ENCODE peak calls at places on chromosome 19, in six cellular contexts. T is NCI-H1105, H is mucosa of gallbladder, B is SW 1271, A is NCI-H524, M is M059J. P is an unnamed sample.

GRCh38 chr19:46732172-46732938 is 13.5 kb upstream of the FKRP start:
- DNase-seq in T (no peak), H (no peak), B (no peak), A (no peak), M (peak; percentile 73), P (no peak)

GRCh38 chr19:1851581-1852293 is 3.5 kb upstream of the REXO1 start:
- DNase-seq in T (no peak), H (no peak), B (no peak), A (no peak), M (no peak), P (no peak)

GRCh38 chr19:7460562-7460966 is 28.3 kb downstream of the PEX11G start:
- DNase-seq in T (no peak), H (no peak), B (peak; percentile 61), A (no peak), M (peak; percentile 93), P (no peak)

GRCh38 chr19:17109962-17110598 is 34.5 kb downstream of the MYO9B start:
- DNase-seq in T (no peak), H (peak; percentile 54), B (no peak), A (no peak), M (no peak), P (no peak)

GRCh38 chr19:1457031-1457739 is 7.3 kb downstream of the APC2 start:
- DNase-seq in T (no peak), H (no peak), B (no peak), A (no peak), M (no peak), P (no peak)

GRCh38 chr19:2536461-2536860 is 60.5 kb downstream of the GADD45B start:
- DNase-seq in T (no peak), H (no peak), B (no peak), A (no peak), M (no peak), P (no peak)

GRCh38 chr19:33780746-33781145 is 15.9 kb upstream of the KCTD15 start:
- DNase-seq in T (no peak), H (no peak), B (no peak), A (peak; percentile 18), M (no peak), P (no peak)

GRCh38 chr19:48588670-48589399 is 17.7 kb upstream of the SPACA4 start:
- DNase-seq in T (peak; percentile 69), H (peak; percentile 92), B (peak; percentile 66), A (peak; percentile 54), M (peak; percentile 88), P (peak; percentile 30)

GRCh38 chr19:51742736-51743288 is 8.9 kb downstream of the FPR1 start:
- DNase-seq in T (no peak), H (no peak), B (no peak), A (no peak), M (peak; percentile 90), P (no peak)

GRCh38 chr19:572891-573825 is 762 bp downstream of the BSG start:
- DNase-seq in T (no peak), H (peak; percentile 38), B (peak; percentile 31), A (peak; percentile 74), M (peak; percentile 59), P (no peak)

GRCh38 chr19:33500586-33500985 is 21.0 kb downstream of the PEPD start:
- DNase-seq in T (no peak), H (no peak), B (no peak), A (no peak), M (no peak), P (no peak)

GRCh38 chr19:55635856-55636440 is 4.9 kb upstream of the ZNF580 start:
- DNase-seq in T (no peak), H (no peak), B (no peak), A (no peak), M (no peak), P (no peak)

GRCh38 chr19:49555600-49556411 is 24.6 kb downstream of the NOSIP start:
- DNase-seq in T (no peak), H (peak; percentile 35), B (peak; percentile 6), A (no peak), M (no peak), P (no peak)

GRCh38 chr19:46766569-46767317 is 20.5 kb upstream of the STRN4 start:
- DNase-seq in T (no peak), H (no peak), B (peak; percentile 34), A (no peak), M (no peak), P (peak; percentile 45)

GRCh38 chr19:53900191-53900860 is 8.8 kb upstream of the CACNG7 start:
- DNase-seq in T (no peak), H (no peak), B (no peak), A (no peak), M (no peak), P (no peak)

GRCh38 chr19:47230122-47230920 is 678 bp downstream of the BBC3 start:
- DNase-seq in T (no peak), H (peak; percentile 62), B (peak; percentile 13), A (no peak), M (peak; percentile 38), P (no peak)

GRCh38 chr19:2962018-2962670 is 15.2 kb upstream of the TLE6 start:
- DNase-seq in T (peak; percentile 66), H (peak; percentile 72), B (peak; percentile 58), A (peak; percentile 69), M (peak; percentile 56), P (peak; percentile 26)

GRCh38 chr19:46488551-46488950 is 7.1 kb downstream of the PNMA8B start:
- DNase-seq in T (no peak), H (no peak), B (no peak), A (no peak), M (no peak), P (no peak)

GRCh38 chr19:12884926-12885748 is 1.9 kb downstream of the KLF1 start:
- DNase-seq in T (no peak), H (peak; percentile 84), B (no peak), A (peak; percentile 69), M (peak; percentile 35), P (peak; percentile 42)

P was measured in DMS 273 treated with DMSO at 0.1 percent for 48 hours.